ENCODE peak calls at places on chromosome 2, in eight cellular contexts. U, B, S, D, E, V, C and Z are unnamed samples.

GRCh38 chr2:96317584-96317997 is 7.5 kb upstream of the ITPRIPL1 start:
- DNase-seq in B (no peak), V (no peak), S (no peak), C (no peak), D (no peak), E (no peak), U (no peak), Z (no peak)

GRCh38 chr2:202831241-202831997 is 40.1 kb downstream of the ICA1L start:
- DNase-seq in U (peak), S (no peak), E (peak), C (peak), V (peak), B (peak), D (no peak), Z (peak)

GRCh38 chr2:47172156-47172921 is 17.2 kb upstream of the STPG4 start:
- DNase-seq in U (no peak), B (no peak), D (no peak), S (no peak), C (no peak), E (no peak), V (no peak), Z (no peak)

GRCh38 chr2:130390460-130391057 is 34.7 kb downstream of the PTPN18 start:
- DNase-seq in U (no peak), V (no peak), E (no peak), B (no peak), D (no peak), S (no peak), C (no peak), Z (no peak)

GRCh38 chr2:153068067-153068466 is 349.6 kb downstream of the ARL6IP6 start:
- DNase-seq in B (no peak), S (no peak), D (no peak), U (no peak), C (no peak), V (no peak), E (no peak), Z (no peak)

GRCh38 chr2:173058097-173058496 is 17.5 kb upstream of the MAP3K20 start:
- DNase-seq in B (no peak), U (peak), E (no peak), S (no peak), D (no peak), V (no peak), C (no peak), Z (no peak)

GRCh38 chr2:217277646-217278048 is 417.8 kb upstream of the TNP1 start:
- DNase-seq in E (no peak), D (peak), S (no peak), C (no peak), B (no peak), U (peak), V (no peak), Z (peak)

GRCh38 chr2:148459300-148459891 is 185.2 kb upstream of the EPC2 start:
- DNase-seq in S (no peak), B (no peak), V (no peak), D (no peak), C (no peak), E (no peak), U (peak), Z (no peak)

GRCh38 chr2:39666489-39667141 is 898 bp downstream of the TMEM178A start:
- DNase-seq in C (no peak), S (no peak), E (no peak), B (no peak), V (no peak), U (no peak), D (no peak), Z (no peak)

GRCh38 chr2:86453838-86454237 is 12.7 kb downstream of the KDM3A start:
- DNase-seq in V (no peak), E (no peak), D (no peak), U (peak), C (no peak), S (no peak), B (no peak), Z (peak)

GRCh38 chr2:182064024-182064880 is 78.6 kb downstream of the PPP1R1C start:
- DNase-seq in S (no peak), U (peak), B (no peak), E (no peak), C (no peak), D (no peak), V (no peak), Z (no peak)

GRCh38 chr2:44191739-44192138 is 23.1 kb downstream of the PPM1B start:
- DNase-seq in B (no peak), V (no peak), C (no peak), U (no peak), S (no peak), D (no peak), E (no peak), Z (no peak)